ENCODE peak calls at places on chromosome 6, in eight cellular contexts. Z is K562, C is suprapubic skin, K is HCT116, G is sigmoid colon, Q is GM23338, O is spleen, I is SK-N-SH. D is an unnamed sample.

GRCh38 chr6:692858-693736 is at the start of gene EXOC2:
- DNase-seq in Z (peak), C (peak), K (peak), G (peak), Q (peak), O (peak), I (peak), D (peak)

GRCh38 chr6:113858067-113858604 is 991 bp downstream of the MARCKS start:
- DNase-seq in Z (no peak), C (no peak), K (no peak), G (peak), Q (peak), O (peak), I (peak), D (peak)

GRCh38 chr6:158031191-158031444 is 49.5 kb downstream of the SYNJ2 start:
- DNase-seq in Z (no peak), C (no peak), K (no peak), G (no peak), Q (no peak), O (no peak), I (no peak), D (no peak)

GRCh38 chr6:100420711-100421110 is 44.0 kb downstream of the SIM1 start:
- DNase-seq in Z (no peak), C (no peak), K (no peak), G (no peak), Q (peak), O (no peak), I (no peak), D (no peak)

GRCh38 chr6:152484806-152485205 is 152.4 kb downstream of the SYNE1 start:
- DNase-seq in Z (no peak), C (no peak), K (no peak), G (no peak), Q (no peak), O (no peak), I (no peak), D (no peak)

GRCh38 chr6:160919713-160920112 is 71.9 kb upstream of the MAP3K4 start:
- DNase-seq in Z (no peak), C (no peak), K (no peak), G (no peak), Q (no peak), O (no peak), I (no peak), D (no peak)

GRCh38 chr6:81744136-81744535 is 8.3 kb downstream of the TENT5A start:
- DNase-seq in Z (no peak), C (no peak), K (no peak), G (no peak), Q (no peak), O (no peak), I (no peak), D (no peak)

GRCh38 chr6:110731196-110731595 is 84.1 kb downstream of the CDK19 start:
- DNase-seq in Z (no peak), C (no peak), K (no peak), G (no peak), Q (no peak), O (no peak), I (no peak), D (no peak)

GRCh38 chr6:143232849-143233248 is 172.2 kb downstream of the AIG1 start:
- DNase-seq in Z (peak), C (no peak), K (peak), G (no peak), Q (peak), O (no peak), I (peak), D (no peak)

GRCh38 chr6:130932956-130933355 is 105.8 kb downstream of the SMLR1 start:
- DNase-seq in Z (no peak), C (no peak), K (no peak), G (no peak), Q (no peak), O (no peak), I (no peak), D (no peak)

GRCh38 chr6:135438907-135439535 is 58.5 kb downstream of the AHI1 start:
- DNase-seq in Z (peak), C (no peak), K (no peak), G (no peak), Q (peak), O (no peak), I (peak), D (no peak)

GRCh38 chr6:39263299-39264037 is 34.2 kb upstream of the KCNK5 start:
- DNase-seq in Z (no peak), C (no peak), K (no peak), G (no peak), Q (peak), O (no peak), I (no peak), D (no peak)

GRCh38 chr6:32851025-32851424 is 2.5 kb downstream of the TAP1 start:
- DNase-seq in Z (no peak), C (no peak), K (no peak), G (no peak), Q (no peak), O (no peak), I (no peak), D (no peak)

GRCh38 chr6:6591778-6592388 is 3.4 kb downstream of the LY86 start:
- DNase-seq in Z (no peak), C (no peak), K (no peak), G (no peak), Q (no peak), O (no peak), I (no peak), D (no peak)
- TF ChIP-seq POLR2AphosphoS5 in Z (no peak), C (no peak), K (no peak), G (no peak), Q (no peak), O (peak), I (no peak), D (no peak)

GRCh38 chr6:4020822-4021132 is 58.2 kb downstream of the FAM217A start:
- DNase-seq in Z (no peak), C (no peak), K (no peak), G (no peak), Q (no peak), O (no peak), I (no peak), D (no peak)

GRCh38 chr6:4018194-4019111 is 60.5 kb downstream of the FAM217A start:
- DNase-seq in Z (peak), C (peak), K (peak), G (peak), Q (peak), O (peak), I (peak), D (peak)

GRCh38 chr6:4012826-4013225 is 66.1 kb downstream of the FAM217A start:
- DNase-seq in Z (no peak), C (no peak), K (no peak), G (no peak), Q (no peak), O (no peak), I (no peak), D (no peak)

GRCh38 chr6:4017847-4018193 is 61.1 kb downstream of the FAM217A start:
- DNase-seq in Z (peak), C (no peak), K (peak), G (no peak), Q (peak), O (no peak), I (peak), D (no peak)

DNA sequence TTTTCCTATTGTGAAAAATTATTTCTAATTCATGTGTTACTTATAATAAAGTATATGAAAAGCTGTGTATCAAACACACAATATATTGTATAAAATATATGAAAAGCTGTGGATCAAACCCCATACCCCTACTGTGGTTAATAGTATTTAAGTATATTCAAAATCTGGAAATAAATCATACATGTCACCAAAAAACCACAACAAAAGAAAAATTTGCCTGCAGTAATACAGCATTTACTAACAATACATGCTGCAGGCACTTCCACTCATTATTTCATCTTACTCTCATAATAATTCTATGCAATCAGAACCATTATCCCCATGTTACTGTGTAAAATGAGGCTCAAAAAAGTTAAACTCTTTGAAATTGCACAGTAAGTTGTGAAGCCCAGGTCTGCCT is 61.9 kb downstream of the FAM217A start:
- DNase-seq in Z (no peak), C (no peak), K (no peak), G (no peak), Q (no peak), O (no peak), I (no peak), D (no peak)
- H3K27ac ChIP-seq in Z (peak), C (peak), K (peak), G (peak), Q (no peak), O (peak), I (peak), D (peak)

DNA sequence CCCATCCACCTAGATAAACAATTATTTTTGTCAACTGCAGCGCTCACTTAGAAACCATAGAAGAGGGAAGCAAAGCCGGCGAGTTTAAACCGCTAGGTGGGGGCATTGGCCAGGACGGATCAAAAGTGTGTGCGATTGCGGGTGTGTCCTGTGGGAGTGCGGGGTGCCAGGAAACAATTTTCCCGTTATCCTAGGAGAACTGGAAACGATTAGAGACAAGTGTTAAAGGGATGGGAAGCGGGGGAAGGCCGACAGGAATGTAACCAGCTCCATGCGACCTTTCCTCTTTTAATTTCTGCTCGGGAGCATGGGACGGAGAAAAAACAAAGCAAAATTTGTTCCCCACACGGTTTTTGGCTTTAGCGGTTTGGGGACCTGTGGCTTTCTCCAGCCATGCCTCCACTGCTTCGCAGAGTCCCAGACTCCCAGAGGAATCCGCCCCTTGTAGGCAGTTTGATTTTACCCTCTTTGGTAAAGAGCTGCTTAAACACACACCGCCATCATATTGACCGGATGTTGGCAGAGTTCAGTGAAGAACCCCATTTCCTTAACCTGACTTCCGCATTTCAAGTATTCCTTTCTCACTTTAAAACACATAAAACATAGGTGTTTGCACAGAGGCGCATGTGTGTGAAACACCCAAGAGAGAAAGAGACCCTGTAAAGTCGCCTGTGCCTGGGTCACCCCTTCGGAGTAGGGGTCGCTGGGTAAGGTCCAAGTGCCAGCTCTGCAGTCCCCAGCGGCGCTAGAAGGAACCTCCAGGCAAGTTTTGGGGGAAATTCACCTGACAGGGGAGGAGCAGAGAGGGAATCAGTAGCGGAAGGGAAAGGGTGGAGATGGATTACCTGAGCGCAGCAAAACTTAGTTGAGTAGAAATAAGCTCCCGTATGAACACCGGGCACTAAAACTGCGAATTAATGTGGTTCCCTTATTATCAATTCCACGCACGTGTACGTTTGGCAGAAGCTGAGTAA is 3.1 kb upstream of the HTR1B start:
- DNase-seq in Z (no peak), C (no peak), K (no peak), G (no peak), Q (peak), O (no peak), I (peak), D (no peak)
- TF ChIP-seq POLR2AphosphoS5 in Z (no peak), C (no peak), K (no peak), G (no peak), Q (no peak), O (no peak), I (no peak), D (no peak)

DNA sequence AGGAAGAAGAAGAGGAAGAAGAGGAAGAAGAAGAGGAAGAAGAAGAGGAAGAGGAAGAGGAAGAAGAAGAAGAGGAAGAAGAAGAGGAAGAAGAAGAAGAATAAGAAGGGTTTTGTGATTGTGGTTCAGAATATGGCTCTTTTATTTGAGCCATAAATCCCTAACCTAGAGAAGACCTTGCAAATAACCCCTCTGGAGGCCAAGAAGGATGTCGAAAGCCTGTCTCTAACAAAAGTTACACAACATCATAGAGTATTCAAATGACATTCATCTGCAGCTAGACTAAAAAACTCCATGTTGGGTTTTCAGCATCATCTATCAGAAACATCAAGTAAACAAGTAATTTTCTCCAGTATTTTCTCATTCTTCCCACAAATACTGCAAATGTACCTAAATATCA is 100.9 kb downstream of the RNASET2 start:
- DNase-seq in Z (no peak), C (no peak), K (no peak), G (no peak), Q (no peak), O (no peak), I (no peak), D (no peak)
- H3K27ac ChIP-seq in Z (no peak), C (no peak), K (no peak), G (no peak), Q (no peak), O (no peak), I (no peak), D (no peak)

DNA sequence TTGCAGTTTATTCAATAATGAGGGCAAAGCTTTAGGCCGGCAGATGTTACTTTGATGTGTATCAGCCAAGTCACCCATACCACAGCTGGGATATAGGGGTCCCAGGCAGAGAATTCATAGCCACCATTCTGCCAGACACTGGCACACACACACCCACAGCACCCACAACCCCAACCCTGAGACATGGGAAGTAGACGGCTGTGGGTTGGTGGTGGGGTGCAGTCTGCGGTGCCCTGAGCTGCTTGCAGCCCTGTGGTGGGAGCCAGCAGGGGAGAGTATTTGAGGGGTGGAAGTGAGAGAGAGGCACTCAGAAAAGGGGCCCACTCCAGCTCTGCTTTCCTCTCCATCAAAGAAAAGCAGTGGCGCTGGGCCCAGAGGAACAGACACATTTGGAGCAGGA is 125.3 kb downstream of the FOXO3 start:
- DNase-seq in Z (no peak), C (no peak), K (no peak), G (no peak), Q (no peak), O (no peak), I (no peak), D (no peak)
- TF ChIP-seq POLR2AphosphoS5 in Z (no peak), C (no peak), K (no peak), G (no peak), Q (no peak), O (no peak), I (no peak), D (no peak)

GRCh38 chr6:166567107-166567506 is 19.4 kb downstream of the RAMACL start:
- DNase-seq in Z (no peak), C (no peak), K (no peak), G (no peak), Q (no peak), O (no peak), I (no peak), D (no peak)
- H3K27ac ChIP-seq in Z (no peak), C (no peak), K (no peak), G (no peak), Q (no peak), O (no peak), I (peak), D (no peak)

GRCh38 chr6:111803384-111803783 is 69.9 kb downstream of the FYN start:
- DNase-seq in Z (no peak), C (no peak), K (no peak), G (no peak), Q (no peak), O (no peak), I (no peak), D (no peak)

GRCh38 chr6:111804627-111805235 is 68.5 kb downstream of the FYN start:
- DNase-seq in Z (peak), C (no peak), K (no peak), G (no peak), Q (no peak), O (no peak), I (no peak), D (no peak)

GRCh38 chr6:111803804-111804203 is 69.4 kb downstream of the FYN start:
- DNase-seq in Z (no peak), C (no peak), K (no peak), G (no peak), Q (no peak), O (no peak), I (no peak), D (no peak)

GRCh38 chr6:111806561-111807497 is 66.4 kb downstream of the FYN start:
- DNase-seq in Z (no peak), C (no peak), K (no peak), G (no peak), Q (no peak), O (no peak), I (no peak), D (no peak)

GRCh38 chr6:111805511-111806181 is 67.6 kb downstream of the FYN start:
- DNase-seq in Z (no peak), C (no peak), K (no peak), G (no peak), Q (no peak), O (no peak), I (no peak), D (no peak)
- TF ChIP-seq POLR2AphosphoS5 in Z (no peak), C (no peak), K (no peak), G (no peak), Q (no peak), O (no peak), I (no peak), D (no peak)

GRCh38 chr6:40719671-40720374 is 132.7 kb upstream of the LRFN2 start:
- DNase-seq in Z (peak), C (no peak), K (no peak), G (no peak), Q (peak), O (no peak), I (peak), D (no peak)

GRCh38 chr6:40722553-40723258 is 135.5 kb upstream of the LRFN2 start:
- DNase-seq in Z (no peak), C (no peak), K (no peak), G (no peak), Q (no peak), O (no peak), I (no peak), D (no peak)

GRCh38 chr6:40720375-40720748 is 133.2 kb upstream of the LRFN2 start:
- DNase-seq in Z (no peak), C (no peak), K (no peak), G (no peak), Q (no peak), O (no peak), I (no peak), D (no peak)

GRCh38 chr6:40722081-40722480 is 134.9 kb upstream of the LRFN2 start:
- DNase-seq in Z (no peak), C (no peak), K (no peak), G (no peak), Q (no peak), O (no peak), I (no peak), D (no peak)

DNA sequence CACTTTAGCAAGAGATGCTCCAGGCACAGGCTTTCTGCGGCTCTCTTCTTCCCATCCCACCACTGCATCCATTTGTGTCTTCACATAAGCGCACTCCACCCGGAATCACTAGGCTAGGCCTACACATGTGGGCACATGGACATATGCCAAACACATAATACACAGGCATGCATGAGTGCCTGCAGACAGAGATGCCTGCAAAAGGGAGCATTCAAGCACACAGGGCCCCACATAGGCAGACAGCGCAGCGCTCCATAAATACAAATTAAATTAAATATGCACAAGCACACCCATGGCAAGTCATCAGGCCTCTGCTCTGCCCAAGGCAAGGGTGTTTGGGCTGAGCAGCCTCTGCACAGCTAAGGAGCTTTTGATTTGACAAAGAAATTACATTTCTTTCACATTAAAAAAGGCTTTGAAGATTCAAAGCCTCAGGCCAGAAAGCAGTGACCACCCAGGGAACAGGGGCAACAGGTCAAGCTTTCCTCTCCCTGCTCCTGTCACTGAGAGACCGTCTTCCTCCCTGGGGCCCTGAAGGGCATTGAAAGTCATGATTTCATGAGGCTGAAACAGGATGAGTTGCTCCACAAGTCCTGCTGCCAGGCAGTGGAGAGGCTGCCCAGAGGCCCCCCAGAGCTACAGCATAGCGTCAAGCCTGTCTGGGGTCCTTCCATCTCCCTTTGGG is 134.2 kb upstream of the LRFN2 start:
- DNase-seq in Z (no peak), C (no peak), K (no peak), G (no peak), Q (no peak), O (no peak), I (peak), D (no peak)
- H3K27ac ChIP-seq in Z (no peak), C (no peak), K (no peak), G (no peak), Q (no peak), O (no peak), I (no peak), D (no peak)

D was measured in breast epithelium.